ENCODE peak calls at places on chromosomes 4 and X, in six cellular contexts. V is HCT116; E is G401; C is left colon; M is stimulated activated CD4-positive, alpha-beta T cell treated with anti-CD3 and anti-CD28 coated beads, Interleukin-4, amount 100 ng/mL, for 48 hours; I is GM13976. S is an unnamed sample.

GRCh38 chrX:12701625-12702024 is 89.6 kb upstream of the PRPS2 start:
- DNase-seq in V (peak), E (peak), C (peak), M (peak), I (peak), S (peak)

GRCh38 chr4:148192526-148192925 is 249.7 kb downstream of the NR3C2 start:
- DNase-seq in V (no peak), E (no peak), C (peak), M (no peak), I (no peak), S (no peak)

GRCh38 chr4:183721207-183722081 is 62.4 kb downstream of the TRAPPC11 start:
- DNase-seq in V (no peak), E (no peak), C (peak), M (peak), I (peak), S (peak)

GRCh38 chr4:3269105-3269927 is 20.4 kb downstream of the MSANTD1 start:
- DNase-seq in V (no peak), E (no peak), C (no peak), M (no peak), I (peak), S (no peak)

GRCh38 chr4:185587444-185588161 is 52.3 kb upstream of the PDLIM3 start:
- DNase-seq in V (no peak), E (peak), C (peak), M (peak), I (peak), S (peak)

GRCh38 chrX:25650216-25650615 is 487.9 kb upstream of the MAGEB18 start:
- DNase-seq in V (no peak), E (no peak), C (no peak), M (no peak), I (no peak), S (no peak)

GRCh38 chr4:126592088-126592487 is 1040.7 kb upstream of the INTU start:
- DNase-seq in V (no peak), E (no peak), C (no peak), M (no peak), I (no peak), S (no peak)

GRCh38 chr4:101086801-101087586 is 260.3 kb downstream of the PPP3CA start:
- DNase-seq in V (no peak), E (no peak), C (no peak), M (no peak), I (no peak), S (no peak)

GRCh38 chrX:49725923-49726904 is 30.4 kb upstream of the PAGE1 start:
- DNase-seq in V (no peak), E (no peak), C (no peak), M (no peak), I (no peak), S (no peak)